ENCODE peak calls at places on chromosomes 7 and 10, in five cellular contexts. One of them, this sample, is unnamed.
A peak's percentile ranks its signal among the peaks of the same experiment; 100 is the strongest.

GRCh38 chr10:11881477-11882417 is 58.6 kb downstream of the PROSER2 start:
- DNase-seq in IMR-90: peak; percentile 23
- DNase-seq in activated naive CD4-positive, alpha-beta T cell: no peak
- DNase-seq in NCI-H1092 treated with DMSO at 0.1 percent for 48 hours: no peak
- DNase-seq in chondrocyte: peak; percentile 64
- DNase-seq in this sample: no peak

GRCh38 chr10:58066979-58067378 is 200.7 kb downstream of the IPMK start:
- DNase-seq in IMR-90: no peak
- DNase-seq in activated naive CD4-positive, alpha-beta T cell: no peak
- DNase-seq in NCI-H1092 treated with DMSO at 0.1 percent for 48 hours: no peak
- DNase-seq in chondrocyte: no peak
- DNase-seq in this sample: no peak

GRCh38 chr10:88207121-88207546 is 343.7 kb downstream of the PTEN start:
- DNase-seq in IMR-90: no peak
- DNase-seq in activated naive CD4-positive, alpha-beta T cell: no peak
- DNase-seq in NCI-H1092 treated with DMSO at 0.1 percent for 48 hours: no peak
- DNase-seq in chondrocyte: no peak
- DNase-seq in this sample: no peak

GRCh38 chr10:102726274-102726673 is 11.8 kb downstream of the SFXN2 start:
- DNase-seq in IMR-90: no peak
- DNase-seq in activated naive CD4-positive, alpha-beta T cell: no peak
- DNase-seq in NCI-H1092 treated with DMSO at 0.1 percent for 48 hours: no peak
- DNase-seq in chondrocyte: no peak
- DNase-seq in this sample: no peak

GRCh38 chr10:124641282-124642075 is 102.7 kb downstream of the FAM53B start:
- DNase-seq in IMR-90: peak; percentile 62
- DNase-seq in activated naive CD4-positive, alpha-beta T cell: no peak
- DNase-seq in NCI-H1092 treated with DMSO at 0.1 percent for 48 hours: peak; percentile 26
- DNase-seq in chondrocyte: no peak
- DNase-seq in this sample: no peak

GRCh38 chr7:97460433-97460832 is 271.5 kb upstream of the TAC1 start:
- DNase-seq in IMR-90: no peak
- DNase-seq in activated naive CD4-positive, alpha-beta T cell: no peak
- DNase-seq in NCI-H1092 treated with DMSO at 0.1 percent for 48 hours: no peak
- DNase-seq in chondrocyte: no peak
- DNase-seq in this sample: no peak

GRCh38 chr10:101161494-101162299 is 30.6 kb downstream of the TLX1 start:
- DNase-seq in IMR-90: peak; percentile 65
- DNase-seq in activated naive CD4-positive, alpha-beta T cell: peak; percentile 31
- DNase-seq in NCI-H1092 treated with DMSO at 0.1 percent for 48 hours: peak; percentile 59
- DNase-seq in chondrocyte: no peak
- DNase-seq in this sample: peak; percentile 13

GRCh38 chr7:25429731-25430130 is 201.4 kb upstream of the NPVF start:
- DNase-seq in IMR-90: no peak
- DNase-seq in activated naive CD4-positive, alpha-beta T cell: no peak
- DNase-seq in NCI-H1092 treated with DMSO at 0.1 percent for 48 hours: no peak
- DNase-seq in chondrocyte: no peak
- DNase-seq in this sample: no peak

GRCh38 chr10:126476256-126476655 is 88.0 kb upstream of the ADAM12 start:
- DNase-seq in IMR-90: no peak
- DNase-seq in activated naive CD4-positive, alpha-beta T cell: no peak
- DNase-seq in NCI-H1092 treated with DMSO at 0.1 percent for 48 hours: no peak
- DNase-seq in chondrocyte: no peak
- DNase-seq in this sample: no peak

GRCh38 chr10:102645741-102646609 is 1.7 kb downstream of the TRIM8 start:
- DNase-seq in IMR-90: peak; percentile 96
- DNase-seq in activated naive CD4-positive, alpha-beta T cell: peak; percentile 49
- DNase-seq in NCI-H1092 treated with DMSO at 0.1 percent for 48 hours: no peak
- DNase-seq in chondrocyte: peak; percentile 94
- DNase-seq in this sample: peak; percentile 91

GRCh38 chr7:112282476-112283188 is 76.1 kb downstream of the ZNF277 start:
- DNase-seq in IMR-90: no peak
- DNase-seq in activated naive CD4-positive, alpha-beta T cell: no peak
- DNase-seq in NCI-H1092 treated with DMSO at 0.1 percent for 48 hours: no peak
- DNase-seq in chondrocyte: no peak
- DNase-seq in this sample: no peak

GRCh38 chr7:157000741-157001653 is 9.5 kb downstream of the MNX1 start:
- DNase-seq in IMR-90: no peak
- DNase-seq in activated naive CD4-positive, alpha-beta T cell: no peak
- DNase-seq in NCI-H1092 treated with DMSO at 0.1 percent for 48 hours: no peak
- DNase-seq in chondrocyte: no peak
- DNase-seq in this sample: no peak

GRCh38 chr7:69871213-69871885 is 273.1 kb downstream of the AUTS2 start:
- DNase-seq in IMR-90: peak; percentile 36
- DNase-seq in activated naive CD4-positive, alpha-beta T cell: no peak
- DNase-seq in NCI-H1092 treated with DMSO at 0.1 percent for 48 hours: no peak
- DNase-seq in chondrocyte: no peak
- DNase-seq in this sample: no peak

This sample was measured in GOT3.